ENCODE peak calls at places on chromosomes 7 and 10, in eight cellular contexts. One of them, this sample, is unnamed.

GRCh38 chr7:126378642-126379041 is 874.1 kb downstream of the GRM8 start:
- DNase-seq in astrocyte of the cerebellum: no peak
- DNase-seq in ovary: no peak
- DNase-seq in IMR-90: no peak
- DNase-seq in GM12865: peak; percentile 42
- DNase-seq in brain microvascular endothelial cell: no peak
- DNase-seq in CD8-positive, alpha-beta T cell: no peak
- DNase-seq in Panc1: no peak
- DNase-seq in this sample: no peak

GRCh38 chr10:77832243-77832642 is 94.3 kb downstream of the DLG5 start:
- DNase-seq in CD8-positive, alpha-beta T cell: no peak
- DNase-seq in ovary: no peak
- DNase-seq in brain microvascular endothelial cell: no peak
- DNase-seq in IMR-90: no peak
- DNase-seq in GM12865: no peak
- DNase-seq in Panc1: no peak
- DNase-seq in astrocyte of the cerebellum: no peak
- DNase-seq in this sample: no peak

GRCh38 chr7:19701471-19701870 is 7.4 kb downstream of the POLR1F start:
- DNase-seq in brain microvascular endothelial cell: no peak
- DNase-seq in IMR-90: no peak
- DNase-seq in CD8-positive, alpha-beta T cell: no peak
- DNase-seq in ovary: no peak
- DNase-seq in astrocyte of the cerebellum: no peak
- DNase-seq in GM12865: no peak
- DNase-seq in Panc1: no peak
- DNase-seq in this sample: no peak

GRCh38 chr7:137609500-137609899 is 237.3 kb downstream of the DGKI start:
- DNase-seq in Panc1: no peak
- DNase-seq in astrocyte of the cerebellum: no peak
- DNase-seq in brain microvascular endothelial cell: peak; percentile 50
- DNase-seq in ovary: no peak
- DNase-seq in IMR-90: no peak
- DNase-seq in GM12865: no peak
- DNase-seq in CD8-positive, alpha-beta T cell: no peak
- DNase-seq in this sample: peak; percentile 8

GRCh38 chr10:130807721-130808120 is 503.8 kb downstream of the TCERG1L start:
- DNase-seq in IMR-90: no peak
- DNase-seq in GM12865: no peak
- DNase-seq in ovary: no peak
- DNase-seq in brain microvascular endothelial cell: no peak
- DNase-seq in CD8-positive, alpha-beta T cell: no peak
- DNase-seq in astrocyte of the cerebellum: no peak
- DNase-seq in Panc1: no peak
- DNase-seq in this sample: no peak

GRCh38 chr10:73790886-73791625 is 5.7 kb downstream of the ZSWIM8 start:
- DNase-seq in ovary: no peak
- DNase-seq in astrocyte of the cerebellum: no peak
- DNase-seq in Panc1: no peak
- DNase-seq in GM12865: no peak
- DNase-seq in CD8-positive, alpha-beta T cell: no peak
- DNase-seq in IMR-90: no peak
- DNase-seq in brain microvascular endothelial cell: no peak
- DNase-seq in this sample: no peak

GRCh38 chr10:20623561-20623960 is 273.6 kb downstream of the NEBL start:
- DNase-seq in CD8-positive, alpha-beta T cell: no peak
- DNase-seq in ovary: no peak
- DNase-seq in IMR-90: no peak
- DNase-seq in brain microvascular endothelial cell: no peak
- DNase-seq in GM12865: no peak
- DNase-seq in Panc1: no peak
- DNase-seq in astrocyte of the cerebellum: no peak
- DNase-seq in this sample: no peak

GRCh38 chr7:70527489-70527888 is 604.5 kb upstream of the GALNT17 start:
- DNase-seq in CD8-positive, alpha-beta T cell: no peak
- DNase-seq in brain microvascular endothelial cell: no peak
- DNase-seq in astrocyte of the cerebellum: no peak
- DNase-seq in Panc1: no peak
- DNase-seq in IMR-90: no peak
- DNase-seq in ovary: no peak
- DNase-seq in GM12865: no peak
- DNase-seq in this sample: no peak

GRCh38 chr7:68562323-68562899 is 1035.9 kb upstream of the AUTS2 start:
- DNase-seq in brain microvascular endothelial cell: no peak
- DNase-seq in Panc1: no peak
- DNase-seq in GM12865: no peak
- DNase-seq in ovary: no peak
- DNase-seq in CD8-positive, alpha-beta T cell: no peak
- DNase-seq in IMR-90: no peak
- DNase-seq in astrocyte of the cerebellum: no peak
- DNase-seq in this sample: peak; percentile 13

GRCh38 chr10:114655671-114656070 is 2.4 kb downstream of the ABLIM1 start:
- DNase-seq in astrocyte of the cerebellum: no peak
- DNase-seq in ovary: no peak
- DNase-seq in Panc1: no peak
- DNase-seq in GM12865: no peak
- DNase-seq in brain microvascular endothelial cell: no peak
- DNase-seq in IMR-90: no peak
- DNase-seq in CD8-positive, alpha-beta T cell: no peak
- DNase-seq in this sample: no peak
- TF ChIP-seq CTCF in astrocyte of the cerebellum: no peak
- TF ChIP-seq CTCF in ovary: no peak
- TF ChIP-seq CTCF in Panc1: no peak
- TF ChIP-seq CTCF in GM12865: no peak
- TF ChIP-seq CTCF in brain microvascular endothelial cell: no peak
- TF ChIP-seq CTCF in IMR-90: no peak
- TF ChIP-seq CTCF in CD8-positive, alpha-beta T cell: no peak
- TF ChIP-seq CTCF in this sample: no peak

GRCh38 chr7:106766551-106766950 is 98.5 kb upstream of the PIK3CG start:
- DNase-seq in astrocyte of the cerebellum: no peak
- DNase-seq in ovary: no peak
- DNase-seq in Panc1: no peak
- DNase-seq in brain microvascular endothelial cell: no peak
- DNase-seq in CD8-positive, alpha-beta T cell: no peak
- DNase-seq in GM12865: no peak
- DNase-seq in IMR-90: peak; percentile 20
- DNase-seq in this sample: no peak

GRCh38 chr7:106768324-106768751 is 96.7 kb upstream of the PIK3CG start:
- DNase-seq in brain microvascular endothelial cell: no peak
- DNase-seq in Panc1: no peak
- DNase-seq in ovary: no peak
- DNase-seq in astrocyte of the cerebellum: no peak
- DNase-seq in CD8-positive, alpha-beta T cell: no peak
- DNase-seq in IMR-90: no peak
- DNase-seq in GM12865: peak; percentile 77
- DNase-seq in this sample: no peak

GRCh38 chr7:106767073-106767472 is 98.0 kb upstream of the PIK3CG start:
- DNase-seq in ovary: no peak
- DNase-seq in astrocyte of the cerebellum: no peak
- DNase-seq in IMR-90: peak; percentile 51
- DNase-seq in brain microvascular endothelial cell: peak; percentile 51
- DNase-seq in GM12865: no peak
- DNase-seq in CD8-positive, alpha-beta T cell: no peak
- DNase-seq in Panc1: no peak
- DNase-seq in this sample: no peak

GRCh38 chr7:106765727-106766355 is 99.2 kb upstream of the PIK3CG start:
- DNase-seq in ovary: no peak
- DNase-seq in GM12865: no peak
- DNase-seq in CD8-positive, alpha-beta T cell: no peak
- DNase-seq in IMR-90: peak; percentile 19
- DNase-seq in Panc1: no peak
- DNase-seq in astrocyte of the cerebellum: no peak
- DNase-seq in brain microvascular endothelial cell: no peak
- DNase-seq in this sample: no peak

GRCh38 chr7:106767498-106768323 is 97.4 kb upstream of the PIK3CG start:
- DNase-seq in Panc1: no peak
- DNase-seq in brain microvascular endothelial cell: no peak
- DNase-seq in IMR-90: peak; percentile 90
- DNase-seq in ovary: no peak
- DNase-seq in astrocyte of the cerebellum: no peak
- DNase-seq in GM12865: peak; percentile 74
- DNase-seq in CD8-positive, alpha-beta T cell: no peak
- DNase-seq in this sample: peak; percentile 37
- H3K4me3 ChIP-seq in Panc1: peak overlapping the region; percentile 0
- H3K4me3 ChIP-seq in brain microvascular endothelial cell: no peak overlapping the region
- H3K4me3 ChIP-seq in IMR-90: peak overlapping the region; percentile 17
- H3K4me3 ChIP-seq in ovary: no peak overlapping the region
- H3K4me3 ChIP-seq in astrocyte of the cerebellum: no peak overlapping the region
- H3K4me3 ChIP-seq in GM12865: peak overlapping the region; percentile 30
- H3K4me3 ChIP-seq in CD8-positive, alpha-beta T cell: peak overlapping the region; percentile 13
- H3K4me3 ChIP-seq in this sample: no peak overlapping the region

GRCh38 chr10:48233643-48234042 is 40.9 kb downstream of the FRMPD2 start:
- DNase-seq in astrocyte of the cerebellum: no peak
- DNase-seq in ovary: no peak
- DNase-seq in Panc1: no peak
- DNase-seq in brain microvascular endothelial cell: no peak
- DNase-seq in CD8-positive, alpha-beta T cell: no peak
- DNase-seq in GM12865: no peak
- DNase-seq in IMR-90: no peak
- DNase-seq in this sample: no peak
- TF ChIP-seq CTCF in astrocyte of the cerebellum: no peak
- TF ChIP-seq CTCF in ovary: no peak
- TF ChIP-seq CTCF in Panc1: no peak
- TF ChIP-seq CTCF in brain microvascular endothelial cell: no peak
- TF ChIP-seq CTCF in CD8-positive, alpha-beta T cell: no peak
- TF ChIP-seq CTCF in GM12865: no peak
- TF ChIP-seq CTCF in IMR-90: no peak
- TF ChIP-seq CTCF in this sample: no peak

GRCh38 chr7:82950436-82950835 is 212.2 kb downstream of the PCLO start:
- DNase-seq in IMR-90: no peak
- DNase-seq in astrocyte of the cerebellum: no peak
- DNase-seq in Panc1: no peak
- DNase-seq in GM12865: no peak
- DNase-seq in brain microvascular endothelial cell: no peak
- DNase-seq in CD8-positive, alpha-beta T cell: no peak
- DNase-seq in ovary: no peak
- DNase-seq in this sample: no peak
- H3K4me3 ChIP-seq in IMR-90: no peak overlapping the region
- H3K4me3 ChIP-seq in astrocyte of the cerebellum: no peak overlapping the region
- H3K4me3 ChIP-seq in Panc1: no peak overlapping the region
- H3K4me3 ChIP-seq in GM12865: no peak overlapping the region
- H3K4me3 ChIP-seq in brain microvascular endothelial cell: no peak overlapping the region
- H3K4me3 ChIP-seq in CD8-positive, alpha-beta T cell: no peak overlapping the region
- H3K4me3 ChIP-seq in ovary: no peak overlapping the region
- H3K4me3 ChIP-seq in this sample: no peak overlapping the region

GRCh38 chr10:35027567-35027966 is 62.6 kb downstream of the CUL2 start:
- DNase-seq in GM12865: no peak
- DNase-seq in brain microvascular endothelial cell: no peak
- DNase-seq in ovary: no peak
- DNase-seq in IMR-90: peak; percentile 39
- DNase-seq in astrocyte of the cerebellum: no peak
- DNase-seq in Panc1: no peak
- DNase-seq in CD8-positive, alpha-beta T cell: no peak
- DNase-seq in this sample: peak; percentile 57
- TF ChIP-seq CTCF in GM12865: no peak
- TF ChIP-seq CTCF in brain microvascular endothelial cell: peak; percentile 17
- TF ChIP-seq CTCF in ovary: no peak
- TF ChIP-seq CTCF in IMR-90: peak; percentile 57
- TF ChIP-seq CTCF in astrocyte of the cerebellum: no peak
- TF ChIP-seq CTCF in Panc1: peak; percentile 43
- TF ChIP-seq CTCF in CD8-positive, alpha-beta T cell: no peak
- TF ChIP-seq CTCF in this sample: peak; percentile 51

GRCh38 chr7:67489881-67490280 is 493.2 kb downstream of the TYW1 start:
- DNase-seq in GM12865: no peak
- DNase-seq in ovary: no peak
- DNase-seq in brain microvascular endothelial cell: no peak
- DNase-seq in astrocyte of the cerebellum: no peak
- DNase-seq in Panc1: no peak
- DNase-seq in IMR-90: no peak
- DNase-seq in CD8-positive, alpha-beta T cell: no peak
- DNase-seq in this sample: no peak

GRCh38 chr7:67487316-67487715 is 490.7 kb downstream of the TYW1 start:
- DNase-seq in Panc1: no peak
- DNase-seq in brain microvascular endothelial cell: no peak
- DNase-seq in ovary: no peak
- DNase-seq in GM12865: no peak
- DNase-seq in CD8-positive, alpha-beta T cell: no peak
- DNase-seq in astrocyte of the cerebellum: no peak
- DNase-seq in IMR-90: no peak
- DNase-seq in this sample: no peak

DNA sequence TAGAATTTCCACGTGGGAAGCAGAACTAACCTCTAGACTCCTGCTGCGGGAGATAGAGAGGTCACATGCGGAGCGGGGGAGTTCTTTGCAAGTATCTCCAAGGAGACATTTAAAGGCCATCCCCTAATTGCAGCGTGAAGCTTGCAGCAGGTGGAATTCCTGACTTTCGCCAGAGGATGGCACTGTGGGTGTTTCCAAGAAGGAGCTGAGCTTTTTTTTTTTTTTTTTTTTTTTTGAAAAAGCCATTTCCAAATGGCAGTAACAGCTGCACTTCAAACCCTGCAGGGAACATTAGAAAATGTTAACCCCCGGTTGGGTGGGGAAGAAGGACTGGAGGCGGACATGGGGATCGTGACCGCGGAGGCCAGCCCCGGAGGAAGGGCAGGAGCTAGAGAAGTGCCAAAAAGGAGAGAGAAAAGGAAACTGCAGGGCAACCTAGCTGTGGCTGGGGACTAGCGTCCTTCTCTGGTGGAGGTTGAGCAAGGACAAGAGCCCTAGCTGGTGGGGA is 487.7 kb downstream of the TYW1 start:
- DNase-seq in IMR-90: peak; percentile 56
- DNase-seq in astrocyte of the cerebellum: peak; percentile 42
- DNase-seq in GM12865: peak; percentile 70
- DNase-seq in brain microvascular endothelial cell: peak; percentile 38
- DNase-seq in ovary: peak; percentile 41
- DNase-seq in Panc1: peak; percentile 28
- DNase-seq in CD8-positive, alpha-beta T cell: no peak
- DNase-seq in this sample: peak; percentile 72
- H3K4me3 ChIP-seq in IMR-90: no peak overlapping the region
- H3K4me3 ChIP-seq in astrocyte of the cerebellum: peak overlapping the region; percentile 14
- H3K4me3 ChIP-seq in GM12865: no peak overlapping the region
- H3K4me3 ChIP-seq in brain microvascular endothelial cell: no peak overlapping the region
- H3K4me3 ChIP-seq in ovary: no peak overlapping the region
- H3K4me3 ChIP-seq in Panc1: peak overlapping the region; percentile 11
- H3K4me3 ChIP-seq in CD8-positive, alpha-beta T cell: no peak overlapping the region
- H3K4me3 ChIP-seq in this sample: no peak overlapping the region

DNA sequence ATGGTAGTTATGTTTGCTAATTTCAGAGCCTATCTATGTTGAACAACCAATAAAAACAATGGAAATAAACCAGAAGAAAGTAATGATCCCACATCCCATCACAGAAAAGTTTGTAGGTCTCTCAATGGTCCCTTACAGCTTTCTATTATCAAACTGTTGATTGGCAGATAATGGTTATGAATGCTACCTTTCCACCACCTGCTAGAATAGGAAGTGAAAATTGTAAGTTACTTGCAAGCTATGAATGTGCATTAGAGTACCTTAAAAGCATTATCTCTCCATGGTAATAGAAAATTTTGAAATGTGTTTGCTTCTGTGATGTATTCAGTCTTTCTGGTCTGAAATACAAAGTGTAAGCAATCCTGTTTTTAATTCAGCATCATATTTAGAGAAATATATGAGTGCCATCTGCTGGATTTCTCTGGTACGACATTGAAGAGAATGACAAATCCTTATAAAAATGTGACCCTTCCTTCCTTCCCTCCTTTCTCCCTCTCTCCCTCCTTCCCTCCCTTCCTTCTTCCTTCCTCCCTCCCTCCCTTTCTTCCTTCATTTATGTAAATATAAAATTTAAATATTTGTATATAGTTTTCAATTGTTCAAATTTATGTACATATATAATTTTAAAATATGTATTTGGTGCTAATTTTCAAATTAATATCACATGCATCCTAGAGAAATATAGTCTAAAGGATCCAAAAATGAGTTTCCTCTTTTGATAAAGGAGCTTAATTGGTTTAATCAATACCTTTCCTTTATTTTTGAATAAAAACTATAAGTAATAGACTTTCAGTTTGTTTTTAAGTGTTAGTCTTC is 41.4 kb upstream of the PNLIPRP3 start:
- DNase-seq in brain microvascular endothelial cell: peak; percentile 29
- DNase-seq in GM12865: peak; percentile 14
- DNase-seq in astrocyte of the cerebellum: peak; percentile 31
- DNase-seq in ovary: no peak
- DNase-seq in IMR-90: peak; percentile 26
- DNase-seq in CD8-positive, alpha-beta T cell: no peak
- DNase-seq in Panc1: peak; percentile 27
- DNase-seq in this sample: peak; percentile 53
- TF ChIP-seq CTCF in brain microvascular endothelial cell: peak; percentile 51
- TF ChIP-seq CTCF in GM12865: peak; percentile 23
- TF ChIP-seq CTCF in astrocyte of the cerebellum: peak; percentile 44
- TF ChIP-seq CTCF in ovary: peak; percentile 32
- TF ChIP-seq CTCF in IMR-90: peak; percentile 64
- TF ChIP-seq CTCF in CD8-positive, alpha-beta T cell: peak; percentile 57
- TF ChIP-seq CTCF in Panc1: peak; percentile 68
- TF ChIP-seq CTCF in this sample: peak; percentile 55

This sample was measured in fibroblast of pulmonary artery.